ENCODE peak calls at places on chromosomes 11 and 22, in eight cellular contexts. Q, A, R, K, M, X, Z and V are unnamed samples.
A peak's percentile ranks its signal among the peaks of the same experiment; 100 is the strongest.

GRCh38 chr22:40898850-40899357 is 37.0 kb upstream of the DNAJB7 start:
- DNase-seq in Q (no peak), A (no peak), R (peak; percentile 48), K (peak; percentile 58), M (no peak), X (peak; percentile 38), Z (no peak), V (peak; percentile 38)

GRCh38 chr11:86152006-86152862 is 83.3 kb upstream of the PICALM start:
- DNase-seq in Q (no peak), A (no peak), R (no peak), K (no peak), M (no peak), X (no peak), Z (no peak), V (no peak)

GRCh38 chr11:35717043-35717442 is 54.5 kb downstream of the TRIM44 start:
- DNase-seq in Q (peak; percentile 2), A (no peak), R (no peak), K (no peak), M (no peak), X (no peak), Z (no peak), V (no peak)

GRCh38 chr11:103529217-103529684 is 420.0 kb downstream of the DYNC2H1 start:
- DNase-seq in Q (no peak), A (no peak), R (no peak), K (no peak), M (no peak), X (no peak), Z (no peak), V (no peak)

GRCh38 chr11:75795276-75796090 is 19.5 kb upstream of the UVRAG start:
- DNase-seq in Q (no peak), A (no peak), R (no peak), K (no peak), M (no peak), X (no peak), Z (no peak), V (no peak)

GRCh38 chr11:120511804-120512726 is 517 bp downstream of the GRIK4 start:
- DNase-seq in Q (no peak), A (no peak), R (no peak), K (no peak), M (no peak), X (no peak), Z (no peak), V (no peak)

GRCh38 chr11:124276081-124276480 is 19.9 kb downstream of the OR8G5 start:
- DNase-seq in Q (no peak), A (no peak), R (no peak), K (peak; percentile 35), M (no peak), X (no peak), Z (no peak), V (no peak)

GRCh38 chr22:50602338-50602700 is 1.7 kb downstream of the MAPK8IP2 start:
- DNase-seq in Q (no peak), A (no peak), R (no peak), K (no peak), M (no peak), X (no peak), Z (no peak), V (no peak)

GRCh38 chr11:107427569-107428180 is 29.9 kb downstream of the CWF19L2 start:
- DNase-seq in Q (no peak), A (no peak), R (no peak), K (peak; percentile 11), M (no peak), X (no peak), Z (no peak), V (no peak)

GRCh38 chr11:68766786-68767185 is 15.5 kb upstream of the TESMIN start:
- DNase-seq in Q (no peak), A (no peak), R (no peak), K (no peak), M (no peak), X (no peak), Z (no peak), V (no peak)

GRCh38 chr11:58579192-58580129 is 598 bp downstream of the ZFP91 start:
- DNase-seq in Q (no peak), A (peak; percentile 60), R (peak; percentile 89), K (peak; percentile 91), M (peak; percentile 94), X (peak; percentile 96), Z (peak; percentile 38), V (peak; percentile 64)

GRCh38 chr11:119093951-119094815 is 7.5 kb downstream of the DPAGT1 start:
- DNase-seq in Q (no peak), A (no peak), R (peak; percentile 41), K (peak; percentile 40), M (peak; percentile 48), X (peak; percentile 68), Z (no peak), V (no peak)

GRCh38 chr11:15714641-15715399 is 600.1 kb downstream of the INSC start:
- DNase-seq in Q (no peak), A (no peak), R (no peak), K (no peak), M (no peak), X (no peak), Z (peak; percentile 99), V (no peak)